ENCODE peak calls at places on chromosomes 5 and 9, in five cellular contexts. X is tibial artery; Z is PC-9; E is fibroblast of lung; V is effector memory CD4-positive, alpha-beta T cell. A is an unnamed sample.
A peak's percentile ranks its signal among the peaks of the same experiment; 100 is the strongest.

GRCh38 chr5:136028782-136029742 is at the start of gene TGFBI:
- DNase-seq in X (peak; percentile 76), Z (peak; percentile 55), E (peak; percentile 70), V (peak; percentile 2), A (peak; percentile 27)

GRCh38 chr9:8074645-8075044 is 275.1 kb upstream of the DMAC1 start:
- DNase-seq in X (no peak), Z (no peak), E (no peak), V (no peak), A (no peak)

GRCh38 chr5:145924849-145925248 is 11.5 kb upstream of the SH3RF2 start:
- DNase-seq in X (no peak), Z (no peak), E (no peak), V (no peak), A (no peak)

GRCh38 chr9:80383347-80383746 is 811.6 kb downstream of the TLE4 start:
- DNase-seq in X (no peak), Z (no peak), E (no peak), V (no peak), A (no peak)

GRCh38 chr5:42811591-42812392 is at the start of gene SELENOP:
- DNase-seq in X (peak; percentile 67), Z (peak; percentile 65), E (no peak), V (no peak), A (no peak)

GRCh38 chr9:137438591-137439157 is 2.5 kb downstream of the ENTPD8 start:
- DNase-seq in X (no peak), Z (no peak), E (no peak), V (no peak), A (no peak)

GRCh38 chr5:59583810-59584562 is 309.5 kb downstream of the PDE4D start:
- DNase-seq in X (no peak), Z (no peak), E (no peak), V (no peak), A (no peak)

GRCh38 chr5:177450672-177451424 is 4.2 kb downstream of the PRR7 start:
- DNase-seq in X (no peak), Z (no peak), E (no peak), V (no peak), A (no peak)

GRCh38 chr9:114448706-114449105 is 56.6 kb downstream of the WHRN start:
- DNase-seq in X (no peak), Z (no peak), E (peak; percentile 64), V (no peak), A (no peak)

GRCh38 chr5:52743970-52744369 is 43.7 kb upstream of the ITGA1 start:
- DNase-seq in X (no peak), Z (no peak), E (peak; percentile 74), V (peak; percentile 8), A (no peak)

GRCh38 chr5:132752581-132753125 is 5.4 kb downstream of the CCNI2 start:
- DNase-seq in X (no peak), Z (no peak), E (no peak), V (no peak), A (no peak)

GRCh38 chr5:6472792-6473191 is 24.1 kb downstream of the UBE2QL1 start:
- DNase-seq in X (no peak), Z (no peak), E (no peak), V (no peak), A (no peak)

GRCh38 chr5:42553461-42553860 is 130.2 kb downstream of the GHR start:
- DNase-seq in X (no peak), Z (no peak), E (no peak), V (no peak), A (no peak)

GRCh38 chr5:178995341-178995690 is 196 bp upstream of the GRM6 start:
- DNase-seq in X (no peak), Z (no peak), E (no peak), V (no peak), A (no peak)

GRCh38 chr5:178994580-178995340 is at the start of gene GRM6:
- DNase-seq in X (no peak), Z (no peak), E (no peak), V (no peak), A (no peak)

GRCh38 chr5:178992291-178992895 is 2.7 kb downstream of the GRM6 start:
- DNase-seq in X (no peak), Z (no peak), E (no peak), V (no peak), A (no peak)

GRCh38 chr5:178993236-178993765 is 1.8 kb downstream of the GRM6 start:
- DNase-seq in X (no peak), Z (no peak), E (no peak), V (no peak), A (no peak)

DNA sequence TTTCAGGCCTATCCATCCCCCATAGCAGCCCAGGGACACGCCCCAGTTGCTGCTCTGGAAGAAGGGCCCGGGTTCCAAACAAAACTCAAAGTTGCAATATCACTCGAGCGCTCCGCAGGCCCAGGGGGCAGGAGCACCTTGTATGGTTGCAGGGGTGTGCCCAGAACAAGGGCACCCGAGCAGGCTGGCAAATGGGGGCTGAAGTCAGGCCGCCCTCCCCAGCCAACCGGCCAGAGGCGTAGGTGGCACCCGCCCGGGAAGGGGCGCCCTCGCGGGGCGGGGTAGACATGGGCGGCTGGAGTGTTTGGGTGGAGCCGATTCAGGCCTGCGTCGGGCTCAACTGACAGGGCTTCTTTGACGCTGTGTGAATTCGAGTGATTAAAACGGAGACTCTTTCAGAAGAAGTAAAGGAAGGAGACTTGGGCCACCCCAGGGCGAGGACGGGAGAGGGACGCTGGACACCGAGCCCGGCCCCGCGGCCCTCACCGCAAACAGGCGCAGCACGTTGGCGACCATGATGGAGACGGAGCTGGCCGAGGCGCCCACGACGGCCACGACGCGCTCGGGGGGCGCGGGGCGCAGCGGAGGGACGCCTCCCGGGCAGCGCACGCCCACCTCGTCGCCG is 1.1 kb downstream of the GRM6 start:
- DNase-seq in X (no peak), Z (no peak), E (no peak), V (no peak), A (no peak)
- H3K9me3 ChIP-seq in X (peaks cover 2% of the 10 kb centered on the region), Z (no peaks in the 10 kb centered on the region), E (no peaks in the 10 kb centered on the region), V (no peaks in the 10 kb centered on the region), A (no peaks in the 10 kb centered on the region)

DNA sequence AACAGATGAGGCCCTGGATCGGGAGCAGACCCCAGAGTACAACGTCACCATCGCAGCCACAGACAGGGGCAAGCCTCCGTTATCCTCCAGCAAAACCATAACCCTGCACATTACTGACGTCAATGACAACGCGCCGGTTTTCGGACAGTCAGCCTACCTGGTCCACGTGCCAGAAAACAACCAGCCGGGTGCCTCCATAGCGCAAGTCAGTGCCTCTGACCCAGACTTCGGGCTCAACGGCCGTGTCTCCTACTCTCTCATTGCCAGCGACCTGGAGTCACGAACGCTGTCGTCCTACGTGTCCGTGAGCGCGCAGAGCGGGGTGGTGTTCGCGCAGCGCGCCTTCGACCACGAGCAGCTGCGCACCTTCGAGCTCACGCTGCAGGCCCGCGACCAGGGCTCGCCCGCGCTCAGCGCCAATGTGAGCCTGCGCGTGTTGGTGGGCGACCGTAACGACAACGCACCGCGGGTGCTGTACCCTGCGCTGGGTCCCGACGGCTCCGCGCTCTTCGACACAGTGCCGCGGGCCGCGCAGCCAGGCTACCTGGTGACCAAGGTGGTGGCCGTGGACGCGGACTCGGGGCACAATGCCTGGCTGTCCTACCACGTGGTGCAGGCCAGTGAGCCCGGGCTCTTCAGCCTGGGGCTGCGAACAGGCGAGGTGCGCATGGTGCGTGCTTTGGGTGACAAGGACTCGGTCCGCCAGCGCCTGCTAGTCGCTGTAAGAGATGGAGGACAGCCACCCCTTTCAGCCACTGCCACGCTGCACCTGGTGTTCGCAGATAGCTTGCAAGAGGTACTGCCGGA is 1.6 kb upstream of the PCDHGA11 start:
- DNase-seq in X (no peak), Z (no peak), E (no peak), V (no peak), A (no peak)
- H3K9me3 ChIP-seq in X (peaks cover 24% of the 10 kb centered on the region), Z (no peaks in the 10 kb centered on the region), E (peaks cover 11% of the 10 kb centered on the region), V (peaks cover 16% of the 10 kb centered on the region), A (peaks cover 9% of the 10 kb centered on the region)

DNA sequence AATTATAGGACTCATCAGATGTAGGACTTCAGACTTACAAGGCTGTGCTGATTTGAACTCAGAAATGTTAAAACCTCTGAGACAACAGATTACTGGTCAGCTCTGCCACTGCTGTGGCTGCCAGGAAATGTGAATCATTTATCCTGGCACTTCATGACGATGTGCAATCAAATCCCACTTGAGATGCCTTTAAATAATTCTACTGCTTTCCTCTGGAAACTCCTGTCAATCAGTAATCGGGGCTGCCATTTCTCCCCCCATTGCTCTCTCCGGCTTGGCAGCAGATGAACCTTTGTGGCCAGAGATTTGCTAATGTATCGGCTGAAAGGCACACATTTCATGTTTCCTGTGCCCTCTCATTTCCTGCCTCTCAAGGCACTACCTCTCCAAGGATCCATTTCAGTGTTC is 291.8 kb upstream of the C9orf72 start:
- DNase-seq in X (no peak), Z (no peak), E (peak; percentile 65), V (no peak), A (no peak)
- H3K9me3 ChIP-seq in X (no peaks in the 10 kb centered on the region), Z (no peaks in the 10 kb centered on the region), E (no peaks in the 10 kb centered on the region), V (no peaks in the 10 kb centered on the region), A (no peaks in the 10 kb centered on the region)

GRCh38 chr5:120958877-120959485 is 494.9 kb downstream of the PRR16 start:
- DNase-seq in X (no peak), Z (no peak), E (no peak), V (no peak), A (no peak)

GRCh38 chr5:120955795-120956194 is 491.7 kb downstream of the PRR16 start:
- DNase-seq in X (no peak), Z (no peak), E (no peak), V (no peak), A (no peak)

DNA sequence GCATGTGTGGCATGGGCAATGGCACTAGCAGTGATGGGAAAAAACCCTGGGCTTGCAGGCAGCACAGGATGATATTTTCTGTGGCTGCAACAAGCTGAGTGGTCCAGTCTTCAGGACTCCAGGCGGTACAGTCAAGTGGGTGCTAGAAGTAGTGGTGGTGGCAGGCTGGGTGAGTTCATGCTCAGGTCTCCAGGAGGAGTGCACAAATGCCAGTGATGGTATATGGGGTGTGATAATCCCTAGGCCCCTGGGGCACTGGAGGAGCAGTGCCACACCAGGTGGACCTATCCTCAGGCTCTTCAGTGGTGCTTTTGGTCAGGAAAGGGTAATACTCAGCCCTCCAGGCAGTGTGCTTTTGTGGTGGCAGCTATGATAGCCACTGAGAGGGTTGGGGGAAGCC is 496.4 kb downstream of the PRR16 start:
- DNase-seq in X (no peak), Z (no peak), E (no peak), V (no peak), A (no peak)
- H3K9me3 ChIP-seq in X (no peaks in the 10 kb centered on the region), Z (no peaks in the 10 kb centered on the region), E (no peaks in the 10 kb centered on the region), V (no peaks in the 10 kb centered on the region), A (no peaks in the 10 kb centered on the region)

GRCh38 chr5:150862070-150862469 is 15.7 kb downstream of the IRGM start:
- DNase-seq in X (no peak), Z (no peak), E (no peak), V (no peak), A (no peak)
- H3K9me3 ChIP-seq in X (no peaks in the 10 kb centered on the region), Z (no peaks in the 10 kb centered on the region), E (no peaks in the 10 kb centered on the region), V (no peaks in the 10 kb centered on the region), A (no peaks in the 10 kb centered on the region)

DNA sequence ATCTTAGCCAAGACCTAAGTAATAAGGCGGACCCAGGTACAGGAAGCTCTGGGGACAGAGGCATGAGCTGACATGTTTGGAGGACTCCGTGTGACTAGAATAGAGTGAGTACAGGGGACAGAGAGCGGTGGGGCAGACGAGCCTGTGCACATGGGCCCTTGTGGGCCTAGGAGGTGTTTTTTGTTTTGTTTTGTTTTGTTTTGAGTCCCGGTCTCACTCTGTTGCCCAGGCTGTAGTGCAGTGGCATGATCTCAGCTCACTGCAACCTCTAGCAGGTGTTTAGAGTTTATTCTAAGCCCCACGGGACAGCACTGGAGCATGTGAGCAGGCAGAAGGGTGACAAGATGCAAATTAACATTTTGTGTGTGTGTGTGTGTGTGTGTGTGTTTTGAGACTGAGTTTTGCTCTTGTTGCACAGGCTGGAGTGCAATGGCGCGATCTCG is 3.1 kb upstream of the EEIG1 start:
- DNase-seq in X (no peak), Z (no peak), E (no peak), V (no peak), A (no peak)
- H3K9me3 ChIP-seq in X (no peaks in the 10 kb centered on the region), Z (no peaks in the 10 kb centered on the region), E (no peaks in the 10 kb centered on the region), V (no peaks in the 10 kb centered on the region), A (no peaks in the 10 kb centered on the region)

A was measured in T-helper 17 cell.